ENCODE peak calls at places on chromosomes 13 and 19, in four cellular contexts. Y is HCT116, U is endothelial cell of umbilical vein, W is mammary epithelial cell. T is an unnamed sample.

GRCh38 chr19:51570962-51571575 is at the start of gene ZNF175:
- DNase-seq in Y (peak), U (peak), W (peak), T (peak)

GRCh38 chr19:33998739-33999345 is 173.5 kb upstream of the LSM14A start:
- DNase-seq in Y (no peak), U (peak), W (no peak), T (no peak)

GRCh38 chr13:51585234-51585672 is 991 bp downstream of the WDFY2 start:
- DNase-seq in Y (no peak), U (peak), W (no peak), T (peak)

GRCh38 chr19:54451331-54451871 is 2.4 kb downstream of the LENG8 start:
- DNase-seq in Y (no peak), U (no peak), W (no peak), T (no peak)

GRCh38 chr19:55700813-55701212 is 25.8 kb downstream of the EPN1 start:
- DNase-seq in Y (no peak), U (no peak), W (no peak), T (no peak)

GRCh38 chr13:47175172-47175806 is 278.4 kb upstream of the HTR2A start:
- DNase-seq in Y (no peak), U (no peak), W (peak), T (no peak)

GRCh38 chr19:40613669-40614594 is 12.8 kb downstream of the LTBP4 start:
- DNase-seq in Y (peak), U (no peak), W (peak), T (peak)

GRCh38 chr13:49220035-49220855 is at the start of gene MLNR:
- DNase-seq in Y (no peak), U (peak), W (peak), T (no peak)

GRCh38 chr13:74465279-74465678 is 331.1 kb upstream of the KLF12 start:
- DNase-seq in Y (no peak), U (no peak), W (no peak), T (no peak)

GRCh38 chr13:81197966-81198365 is 857.0 kb upstream of the SPRY2 start:
- DNase-seq in Y (no peak), U (no peak), W (no peak), T (no peak)

GRCh38 chr19:55308281-55308680 is 16.9 kb downstream of the TMEM150B start:
- DNase-seq in Y (no peak), U (no peak), W (no peak), T (no peak)

GRCh38 chr19:40609561-40610395 is 8.6 kb downstream of the LTBP4 start:
- DNase-seq in Y (peak), U (peak), W (peak), T (peak)

GRCh38 chr19:11244846-11245589 is 5.6 kb downstream of the ANGPTL8 start:
- DNase-seq in Y (no peak), U (no peak), W (no peak), T (no peak)

GRCh38 chr19:10514211-10515145 is 2.8 kb downstream of the S1PR5 start:
- DNase-seq in Y (no peak), U (no peak), W (no peak), T (peak)

GRCh38 chr13:110676511-110677204 is 29.3 kb downstream of the CARS2 start:
- DNase-seq in Y (no peak), U (no peak), W (no peak), T (peak)
- H3K27ac ChIP-seq in Y (no peak), U (no peak), W (no peak), T (peak)

GRCh38 chr19:35781650-35782049 is 6.3 kb downstream of the ARHGAP33 start:
- DNase-seq in Y (no peak), U (no peak), W (no peak), T (no peak)

GRCh38 chr19:35784401-35785086 is 9.2 kb downstream of the ARHGAP33 start:
- DNase-seq in Y (no peak), U (no peak), W (no peak), T (no peak)

GRCh38 chr19:35782589-35782988 is 7.2 kb downstream of the ARHGAP33 start:
- DNase-seq in Y (no peak), U (no peak), W (no peak), T (no peak)

GRCh38 chr19:35785087-35785627 is 9.8 kb downstream of the ARHGAP33 start:
- DNase-seq in Y (no peak), U (no peak), W (no peak), T (no peak)

DNA sequence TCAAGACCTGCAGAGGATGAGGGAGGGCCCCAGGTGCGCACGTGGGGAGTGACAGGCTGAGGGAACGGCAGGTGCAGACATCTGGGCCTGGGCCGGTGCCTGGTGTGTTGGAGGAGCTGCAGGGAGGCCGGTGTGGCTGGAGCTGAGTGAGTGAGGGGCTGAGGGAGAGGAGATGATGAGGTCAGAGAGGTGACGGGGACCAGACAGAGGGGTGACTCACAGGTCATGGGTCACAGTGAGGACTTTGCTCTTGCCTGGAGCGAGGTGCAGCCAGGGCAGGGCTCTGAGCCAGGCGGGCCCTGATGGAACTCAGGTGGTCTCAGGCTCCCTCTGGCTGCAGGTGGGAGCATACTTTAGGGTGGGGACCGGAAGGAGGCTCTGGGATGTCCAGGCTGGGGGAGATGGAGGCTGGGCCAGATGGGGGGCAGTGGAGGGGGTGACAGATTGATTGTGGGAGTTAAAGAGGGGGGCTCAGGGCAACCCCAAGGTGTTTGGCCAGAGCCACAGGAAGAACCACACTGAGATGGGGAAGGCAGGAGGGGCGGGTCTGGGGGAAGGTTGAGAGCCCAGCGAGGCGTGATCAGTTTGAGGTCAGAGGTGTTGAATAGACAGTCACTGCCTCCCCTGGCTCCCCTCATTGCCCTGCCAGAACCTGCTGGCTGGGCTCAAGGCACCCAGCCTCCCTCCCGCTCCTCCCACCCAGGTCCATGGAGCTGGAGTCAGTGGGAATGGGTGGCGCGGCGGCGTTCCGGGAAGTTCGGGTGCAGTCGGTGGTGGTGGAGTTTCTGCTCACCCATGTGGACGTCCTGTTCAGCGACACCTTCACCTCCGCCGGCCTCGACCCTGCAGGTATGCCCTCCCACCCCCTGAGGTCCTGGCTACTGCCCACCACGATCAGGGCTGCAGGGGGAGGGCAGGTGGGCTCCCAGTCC is 8.4 kb downstream of the ARHGAP33 start:
- DNase-seq in Y (no peak), U (no peak), W (no peak), T (no peak)
- H3K4me2 ChIP-seq in Y (no peak), U (no peak), W (no peak), T (no peak)

GRCh38 chr19:45147835-45148676 is 12.7 kb downstream of the NKPD1 start:
- DNase-seq in Y (no peak), U (no peak), W (no peak), T (no peak)

GRCh38 chr19:45146716-45147337 is 14.0 kb downstream of the NKPD1 start:
- DNase-seq in Y (no peak), U (no peak), W (no peak), T (no peak)

GRCh38 chr19:45144431-45145269 is 16.1 kb downstream of the NKPD1 start:
- DNase-seq in Y (no peak), U (no peak), W (no peak), T (no peak)

GRCh38 chr19:45145270-45146189 is 15.3 kb downstream of the NKPD1 start:
- DNase-seq in Y (no peak), U (no peak), W (no peak), T (no peak)

GRCh38 chr19:45146251-45146650 is 14.5 kb downstream of the NKPD1 start:
- DNase-seq in Y (no peak), U (no peak), W (no peak), T (no peak)
- H3K9ac ChIP-seq in Y (no peak), U (no peak), W (no peak), T (no peak)

DNA sequence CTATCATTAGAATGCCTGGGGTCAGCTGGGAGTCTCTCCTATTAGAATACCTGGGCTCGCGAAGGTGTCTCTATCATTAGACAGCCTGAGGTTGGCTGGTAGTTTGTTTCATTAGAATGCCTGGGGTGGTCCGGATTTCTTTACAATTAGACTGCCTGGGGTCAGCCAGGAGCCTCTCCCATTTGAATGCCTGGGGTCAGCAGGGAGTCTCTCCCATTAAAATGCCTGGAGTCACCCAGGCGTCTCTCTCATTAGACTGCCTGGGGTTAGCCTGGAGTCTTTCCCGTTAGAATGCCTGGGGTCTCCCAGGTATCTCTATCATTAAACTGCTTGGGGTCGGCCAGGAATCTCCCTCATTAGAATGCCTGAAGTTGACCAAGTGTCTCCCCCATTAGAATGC is 1458.3 kb downstream of the UQCRFS1 start:
- DNase-seq in Y (no peak), U (no peak), W (no peak), T (no peak)
- H3K27ac ChIP-seq in Y (no peak), U (no peak), W (no peak), T (no peak)

DNA sequence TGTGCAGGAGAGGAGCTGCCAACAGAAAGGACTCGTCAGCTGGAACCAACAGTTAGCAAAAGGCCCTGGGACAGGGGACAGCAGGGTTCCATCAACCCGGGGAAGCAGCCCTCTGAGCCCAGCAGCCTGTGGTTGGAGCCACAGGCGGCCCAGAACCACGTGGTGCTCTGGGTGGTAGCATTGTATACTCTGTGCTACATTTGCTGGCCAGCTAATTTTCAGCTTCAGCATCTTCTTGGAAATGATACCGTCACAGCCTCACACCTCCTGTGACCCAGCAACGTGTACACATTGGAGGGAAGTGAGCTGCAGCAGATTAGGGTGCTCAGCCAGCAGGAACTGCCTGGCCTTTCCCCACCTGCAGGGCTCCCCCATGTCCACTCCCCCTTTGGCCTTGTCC is 13.1 kb upstream of the MTIF3 start:
- DNase-seq in Y (no peak), U (no peak), W (no peak), T (peak)
- H3K4me2 ChIP-seq in Y (no peak), U (no peak), W (no peak), T (no peak)

DNA sequence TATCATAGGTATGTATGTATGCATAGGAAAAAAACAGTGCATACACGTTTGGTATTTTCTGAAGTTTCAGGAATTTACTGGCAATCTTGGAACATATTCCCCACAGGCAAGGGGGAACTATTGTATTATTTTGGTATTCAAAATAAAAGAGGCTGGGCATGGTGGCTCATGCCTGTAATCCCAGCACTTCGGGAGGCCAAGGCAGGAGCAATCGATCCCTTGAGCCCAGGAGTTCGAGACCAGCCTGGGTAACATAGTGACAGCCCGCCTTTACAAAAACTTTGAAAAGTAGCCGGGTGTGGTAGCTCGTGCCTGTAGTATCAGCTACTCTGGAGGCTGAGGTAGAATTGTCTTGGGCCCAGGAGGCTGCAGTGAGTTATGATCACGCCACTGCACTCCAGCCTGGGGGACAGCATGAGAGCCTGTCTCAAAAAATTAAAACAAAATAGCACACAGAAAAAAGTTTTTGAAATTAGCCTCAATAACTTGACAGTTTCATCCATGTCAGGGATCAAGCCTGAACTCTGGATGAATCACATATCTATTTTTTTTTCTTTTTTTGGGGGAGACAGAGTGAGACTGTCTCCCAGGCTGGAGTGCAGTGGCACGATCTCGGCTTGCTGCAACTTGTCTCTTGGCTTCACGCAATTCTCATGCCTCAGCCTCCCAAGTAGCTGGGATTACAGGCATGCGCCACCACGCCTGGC is 29.1 kb upstream of the HOMER3 start:
- DNase-seq in Y (no peak), U (no peak), W (peak), T (no peak)
- H3K9ac ChIP-seq in Y (peak), U (peak), W (no peak), T (no peak)

DNA sequence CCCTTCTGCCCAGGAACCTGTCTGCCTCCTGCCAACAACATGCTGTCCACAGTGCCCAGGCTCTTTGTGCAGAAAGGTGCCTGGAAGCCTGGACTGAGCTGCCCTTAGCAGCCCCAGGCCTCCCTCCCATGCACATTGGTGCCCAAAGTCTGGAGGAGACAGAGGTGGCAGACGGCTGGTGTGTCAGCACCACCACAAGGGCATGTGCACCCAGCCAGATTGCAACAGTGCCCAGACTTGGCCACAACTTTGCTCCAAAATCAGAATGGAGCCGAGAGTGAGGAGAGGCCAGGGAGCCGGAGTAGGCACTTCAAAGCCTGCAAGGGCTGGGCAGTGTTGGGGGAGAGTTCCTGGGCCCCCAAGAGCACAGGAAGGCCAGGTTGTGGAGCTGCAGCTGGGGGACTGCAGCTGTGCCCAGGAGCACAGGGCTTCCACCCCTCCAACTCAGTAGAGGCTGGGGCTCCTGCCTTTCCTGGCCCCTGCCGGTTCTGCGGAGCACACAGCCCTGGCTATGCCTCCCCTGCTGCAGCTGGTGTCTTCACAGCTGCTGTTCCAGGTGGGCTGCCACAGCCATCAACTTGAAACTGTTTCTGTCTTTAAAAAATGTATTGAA is 1255.8 kb downstream of the SLITRK5 start:
- DNase-seq in Y (no peak), U (no peak), W (no peak), T (no peak)
- H3K27ac ChIP-seq in Y (no peak), U (no peak), W (no peak), T (no peak)

DNA sequence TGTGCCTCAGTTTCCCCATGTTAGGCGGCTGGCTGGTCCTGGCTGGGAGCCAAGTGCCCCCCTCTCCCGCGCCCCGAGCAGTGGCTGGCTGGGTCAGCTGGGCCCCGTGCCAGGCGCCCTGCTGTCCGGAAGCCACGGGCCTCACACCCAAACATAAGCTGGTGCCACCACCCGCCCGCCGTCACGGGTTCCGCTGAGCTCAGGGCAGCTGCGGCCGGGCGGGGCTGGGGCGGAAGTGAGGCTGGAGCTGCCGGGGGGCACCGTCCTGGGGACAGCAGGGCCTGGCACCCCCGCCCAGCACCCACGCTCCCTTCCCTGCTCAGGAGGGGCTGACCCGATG is 19.3 kb downstream of the HCN2 start:
- DNase-seq in Y (no peak), U (no peak), W (no peak), T (no peak)
- H3K4me2 ChIP-seq in Y (peak), U (no peak), W (no peak), T (no peak)

GRCh38 chr19:16598848-16599247 is 26.6 kb upstream of the SLC35E1 start:
- DNase-seq in Y (no peak), U (no peak), W (no peak), T (no peak)
- H3K9ac ChIP-seq in Y (no peak), U (no peak), W (no peak), T (no peak)

DNA sequence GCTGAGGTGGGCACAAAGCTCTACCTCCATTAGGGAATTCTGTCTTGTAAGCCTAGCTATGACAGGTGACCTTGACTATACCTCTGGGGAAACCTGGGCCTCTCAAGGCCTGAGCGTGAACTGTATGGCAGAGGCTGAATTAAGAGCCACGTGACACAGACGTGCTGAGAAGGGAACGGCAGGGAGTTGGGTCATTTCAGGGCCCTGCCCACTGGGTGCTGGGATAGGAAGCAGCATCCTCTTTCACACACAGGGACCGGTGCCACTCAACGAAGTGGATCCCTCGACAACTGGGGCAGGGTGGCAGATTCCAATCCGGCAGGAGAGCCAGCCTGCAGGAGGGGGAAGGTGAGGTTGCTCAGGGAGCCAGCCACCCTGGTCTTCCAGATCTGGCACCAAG is 9.2 kb downstream of the ASF1B start:
- DNase-seq in Y (no peak), U (no peak), W (no peak), T (no peak)
- H3K27ac ChIP-seq in Y (no peak), U (no peak), W (no peak), T (no peak)